ENCODE peak calls at places on chromosome 1, in five cellular contexts. L is A549, T is ascending aorta, U is kidney epithelial cell, O is spleen. X is an unnamed sample.

GRCh38 chr1:193190096-193190744 is 3.8 kb upstream of the B3GALT2 start:
- DNase-seq in T (no peak), O (no peak), U (no peak), L (peak), X (no peak)

GRCh38 chr1:86205741-86206140 is 49.2 kb upstream of the COL24A1 start:
- DNase-seq in L (no peak), O (no peak), T (no peak), U (no peak), X (no peak)

GRCh38 chr1:219177363-219177762 is 3.7 kb downstream of the LYPLAL1 start:
- DNase-seq in L (no peak), U (no peak), O (no peak), T (no peak), X (no peak)

GRCh38 chr1:236421022-236421421 is 26.9 kb downstream of the EDARADD start:
- DNase-seq in U (peak), L (peak), O (no peak), T (no peak), X (no peak)

GRCh38 chr1:64163972-64164371 is 39.5 kb upstream of the UBE2U start:
- DNase-seq in O (no peak), L (peak), T (no peak), U (no peak), X (no peak)

GRCh38 chr1:171122299-171122698 is 31.6 kb downstream of the FMO3 start:
- DNase-seq in T (no peak), O (no peak), L (no peak), U (no peak), X (no peak)

GRCh38 chr1:202235856-202236837 is 42.5 kb downstream of the LGR6 start:
- DNase-seq in U (peak), O (peak), T (peak), L (peak), X (peak)

GRCh38 chr1:66374561-66375111 is 159.3 kb upstream of the SGIP1 start:
- DNase-seq in O (no peak), L (no peak), U (peak), T (no peak), X (peak)

GRCh38 chr1:5914676-5915285 is 77.4 kb downstream of the NPHP4 start:
- DNase-seq in T (no peak), O (no peak), U (no peak), L (no peak), X (no peak)

GRCh38 chr1:244836135-244836521 is 670 bp downstream of the COX20 start:
- DNase-seq in T (no peak), L (peak), O (no peak), U (no peak), X (no peak)

GRCh38 chr1:176831150-176831549 is 333.4 kb downstream of the ASTN1 start:
- DNase-seq in L (no peak), U (no peak), O (no peak), T (no peak), X (no peak)

GRCh38 chr1:232952514-232953175 is 2.2 kb downstream of the NTPCR start:
- DNase-seq in U (no peak), L (peak), O (no peak), T (no peak), X (no peak)

GRCh38 chr1:58586296-58586695 is 9.2 kb upstream of the TACSTD2 start:
- DNase-seq in U (no peak), O (no peak), L (no peak), T (no peak), X (no peak)

GRCh38 chr1:37862330-37862729 is 2.9 kb upstream of the MTF1 start:
- DNase-seq in U (no peak), T (no peak), L (peak), O (no peak), X (no peak)

GRCh38 chr1:71783096-71783495 is 499.2 kb downstream of the NEGR1 start:
- DNase-seq in T (no peak), L (no peak), O (no peak), U (no peak), X (no peak)

GRCh38 chr1:205585835-205586785 is 45.7 kb downstream of the ELK4 start:
- DNase-seq in L (no peak), T (no peak), U (no peak), O (peak), X (no peak)

GRCh38 chr1:18569251-18569650 is 61.4 kb upstream of the PAX7 start:
- DNase-seq in T (no peak), U (no peak), L (no peak), O (no peak), X (no peak)

GRCh38 chr1:18568489-18568888 is 62.2 kb upstream of the PAX7 start:
- DNase-seq in O (no peak), L (no peak), U (no peak), T (no peak), X (no peak)

GRCh38 chr1:18573170-18573569 is 57.5 kb upstream of the PAX7 start:
- DNase-seq in O (no peak), T (no peak), U (no peak), L (no peak), X (no peak)

GRCh38 chr1:18572022-18572920 is 58.4 kb upstream of the PAX7 start:
- DNase-seq in L (no peak), U (no peak), T (no peak), O (no peak), X (no peak)

GRCh38 chr1:18569811-18570545 is 60.7 kb upstream of the PAX7 start:
- DNase-seq in T (no peak), O (no peak), L (no peak), U (no peak), X (no peak)
- TF ChIP-seq CTCF in T (no peak), O (no peak), L (no peak), U (no peak), X (no peak)

DNA sequence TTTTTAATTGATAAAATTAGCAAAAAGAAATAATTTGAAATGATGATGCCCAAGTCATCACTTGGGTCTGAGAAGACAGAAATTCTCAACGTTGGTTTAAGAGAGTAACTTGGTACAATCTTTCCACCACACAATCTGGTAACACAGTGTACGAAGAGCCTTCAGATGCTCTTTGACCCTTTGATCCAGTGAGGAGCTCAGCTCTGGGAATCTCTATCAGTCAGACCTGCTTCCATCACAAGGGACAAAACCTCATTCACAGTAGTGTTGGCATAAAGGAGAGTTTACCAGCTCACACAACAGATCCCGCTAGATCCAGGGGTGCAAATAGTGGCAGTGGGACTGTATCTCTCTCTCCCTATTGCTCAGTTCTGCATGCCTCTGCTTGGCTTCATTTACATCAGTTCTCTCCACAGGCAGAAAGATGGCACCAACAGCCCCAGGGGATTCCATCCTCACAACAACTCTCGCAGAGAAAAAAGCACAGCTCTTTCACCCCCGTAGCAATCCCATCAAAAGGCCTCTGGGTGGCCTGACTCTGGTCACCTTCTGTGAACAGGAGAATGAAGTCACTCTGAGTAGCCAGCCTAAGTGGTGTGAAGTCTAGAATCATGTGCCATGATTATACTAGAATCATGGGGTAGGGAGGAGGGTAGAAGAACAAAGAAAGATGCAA is 119.7 kb downstream of the ZNF281 start:
- DNase-seq in L (peak), O (no peak), T (no peak), U (no peak), X (no peak)
- TF ChIP-seq CTCF in L (peak), O (no peak), T (no peak), U (no peak), X (no peak)

DNA sequence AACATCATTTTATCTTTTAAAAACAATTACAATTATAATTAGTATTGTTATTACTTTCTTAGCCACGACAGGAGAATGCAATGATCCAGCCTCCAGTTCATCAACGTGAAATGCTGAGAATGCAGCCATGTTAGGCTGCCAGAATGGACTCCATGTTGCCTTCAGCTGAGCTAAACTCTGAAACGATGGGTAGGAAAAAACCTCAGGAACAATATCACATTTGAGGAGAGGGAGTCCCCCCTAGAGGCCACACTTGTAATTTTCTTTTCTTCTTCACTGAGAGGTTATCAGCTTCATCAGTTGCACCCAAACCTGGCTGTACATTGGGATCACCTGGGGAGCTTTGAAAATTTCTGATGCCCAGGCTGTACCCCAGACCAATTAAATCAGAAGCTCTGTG is 34.6 kb upstream of the DNAH14 start:
- DNase-seq in T (no peak), U (no peak), L (peak), O (no peak), X (peak)
- TF ChIP-seq CTCF in T (no peak), U (peak), L (peak), O (no peak), X (peak)

GRCh38 chr1:204280562-204280961 is 66.8 kb upstream of the GOLT1A start:
- DNase-seq in L (no peak), U (no peak), O (no peak), T (no peak), X (no peak)
- TF ChIP-seq CTCF in L (no peak), U (no peak), O (no peak), T (no peak), X (no peak)

DNA sequence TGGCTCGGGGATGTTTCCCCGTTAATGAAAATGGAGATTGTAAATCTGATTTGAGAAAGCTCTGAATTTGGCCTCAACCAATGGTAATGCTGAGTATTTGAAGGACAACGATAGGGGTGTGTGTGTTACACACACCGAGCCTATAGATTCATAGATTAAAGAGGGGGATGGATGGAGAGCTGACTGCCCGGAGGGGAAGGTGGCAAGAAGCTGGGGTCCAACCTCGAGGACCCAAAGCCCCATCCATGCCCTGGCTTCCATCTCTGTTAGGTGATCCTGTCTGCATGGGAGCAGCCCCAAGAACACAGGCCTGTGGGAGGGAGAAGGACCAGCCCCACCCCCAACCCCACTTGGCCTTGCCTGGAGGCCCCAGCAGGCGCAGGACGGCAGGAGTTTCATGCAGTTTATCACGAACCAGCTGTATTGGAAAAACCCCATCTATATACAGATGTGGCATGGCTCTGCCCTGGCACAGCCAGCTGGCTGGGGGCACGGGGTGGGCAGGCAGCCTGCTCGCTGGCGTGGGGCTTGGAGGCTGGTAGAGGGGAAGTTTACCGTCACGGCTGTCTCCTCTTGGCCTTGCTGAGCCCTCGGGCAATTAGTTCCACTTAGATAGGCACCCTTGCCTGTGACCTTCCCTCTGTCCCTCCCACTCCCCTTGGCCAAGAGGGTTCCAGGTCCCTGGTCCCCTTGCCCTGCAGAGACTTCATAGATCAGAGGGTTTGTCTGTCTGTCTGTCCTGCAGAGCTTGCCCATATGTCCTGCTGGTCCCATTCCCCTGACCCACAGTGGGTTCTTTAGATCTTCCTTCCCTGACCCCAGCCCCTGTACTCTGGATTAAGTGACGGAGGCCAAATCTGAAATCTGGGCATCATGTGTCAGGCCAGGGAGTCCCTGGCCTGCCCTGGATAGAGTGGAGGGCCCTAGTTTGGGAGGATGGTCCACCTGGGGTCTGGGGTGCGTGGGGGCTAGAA is 3.0 kb downstream of the HSPB7 start:
- DNase-seq in O (no peak), L (no peak), U (no peak), T (peak), X (no peak)
- TF ChIP-seq CTCF in O (no peak), L (no peak), U (no peak), T (no peak), X (no peak)

GRCh38 chr1:207181838-207182237 is 77.8 kb downstream of the C4BPA start:
- DNase-seq in U (no peak), L (peak), O (no peak), T (no peak), X (no peak)
- TF ChIP-seq CTCF in U (peak), L (peak), O (no peak), T (no peak), X (no peak)

GRCh38 chr1:41038110-41038509 is 16.6 kb upstream of the SLFNL1 start:
- DNase-seq in T (no peak), L (no peak), O (no peak), U (no peak), X (no peak)
- TF ChIP-seq CTCF in T (no peak), L (peak), O (no peak), U (peak), X (peak)

GRCh38 chr1:67851800-67852199 is 18.5 kb upstream of the GNG12 start:
- DNase-seq in O (no peak), L (no peak), T (no peak), U (no peak), X (no peak)

GRCh38 chr1:67847466-67847865 is 14.2 kb upstream of the GNG12 start:
- DNase-seq in T (no peak), O (no peak), L (no peak), U (no peak), X (no peak)

GRCh38 chr1:67853704-67854103 is 20.4 kb upstream of the GNG12 start:
- DNase-seq in L (peak), T (no peak), U (peak), O (no peak), X (peak)

GRCh38 chr1:67850611-67851075 is 17.4 kb upstream of the GNG12 start:
- DNase-seq in O (no peak), L (peak), T (peak), U (peak), X (peak)

GRCh38 chr1:67850151-67850551 is 16.9 kb upstream of the GNG12 start:
- DNase-seq in O (no peak), L (peak), T (no peak), U (no peak), X (no peak)
- TF ChIP-seq CTCF in O (peak), L (peak), T (peak), U (peak), X (peak)